ENCODE peak calls at places on chromosomes 1 and 21, in seven cellular contexts. B is iris pigment epithelial cell; U is RWPE1; F is activated naive CD4-positive, alpha-beta T cell treated with Interleukin-2 at 50 U/mL for 16 hours; T is endothelial cell; Y is stimulated activated CD4-positive, alpha-beta T cell treated with anti-CD3 and anti-CD28 coated beads, Interleukin-1b, Interleukin-23, amount 100 ng/mL, for 24 hours; R is left colon. E is an unnamed sample.

GRCh38 chr1:110426854-110427253 is 19.4 kb upstream of the LAMTOR5 start:
- DNase-seq in B (no peak), U (no peak), F (no peak), T (peak), Y (no peak), R (no peak), E (no peak)

GRCh38 chr1:246811985-246812384 is 87.8 kb downstream of the SCCPDH start:
- DNase-seq in B (no peak), U (no peak), F (no peak), T (no peak), Y (no peak), R (no peak), E (no peak)

GRCh38 chr1:111406325-111406768 is 21.2 kb downstream of the OVGP1 start:
- DNase-seq in B (peak), U (peak), F (peak), T (no peak), Y (peak), R (peak), E (no peak)

GRCh38 chr1:78176448-78176847 is 130.7 kb downstream of the GIPC2 start:
- DNase-seq in B (peak), U (peak), F (no peak), T (no peak), Y (no peak), R (peak), E (no peak)

GRCh38 chr1:204670152-204670927 is 15.2 kb downstream of the LRRN2 start:
- DNase-seq in B (peak), U (no peak), F (no peak), T (no peak), Y (no peak), R (no peak), E (peak)

GRCh38 chr21:33247596-33247995 is 17.9 kb downstream of the IFNAR2 start:
- DNase-seq in B (no peak), U (no peak), F (no peak), T (no peak), Y (no peak), R (no peak), E (no peak)

GRCh38 chr1:92877081-92877711 is 45.4 kb downstream of the RPL5 start:
- DNase-seq in B (no peak), U (no peak), F (no peak), T (no peak), Y (no peak), R (no peak), E (no peak)

GRCh38 chr1:167401260-167401873 is 117.0 kb downstream of the CD247 start:
- DNase-seq in B (peak), U (peak), F (peak), T (peak), Y (peak), R (peak), E (peak)

GRCh38 chr1:94831636-94832035 is 11.5 kb downstream of the SLC44A3 start:
- DNase-seq in B (no peak), U (no peak), F (no peak), T (no peak), Y (no peak), R (no peak), E (no peak)

GRCh38 chr21:45590246-45590725 is 48.0 kb upstream of the SLC19A1 start:
- DNase-seq in B (peak), U (peak), F (peak), T (peak), Y (peak), R (peak), E (peak)

GRCh38 chr1:19458815-19459417 is 26.4 kb downstream of the CAPZB start:
- DNase-seq in B (no peak), U (no peak), F (no peak), T (no peak), Y (no peak), R (peak), E (no peak)

GRCh38 chr1:42957229-42957879 is 1.3 kb downstream of the SLC2A1 start:
- DNase-seq in B (no peak), U (no peak), F (peak), T (no peak), Y (no peak), R (no peak), E (no peak)

GRCh38 chr21:46059195-46059594 is 38.7 kb upstream of the COL6A2 start:
- DNase-seq in B (no peak), U (no peak), F (no peak), T (no peak), Y (no peak), R (no peak), E (no peak)

GRCh38 chr1:99326215-99326949 is 62.1 kb downstream of the PLPPR4 start:
- DNase-seq in B (no peak), U (no peak), F (no peak), T (no peak), Y (no peak), R (no peak), E (no peak)

GRCh38 chr1:153610334-153611023 is 2.5 kb downstream of the S100A16 start:
- DNase-seq in B (peak), U (no peak), F (no peak), T (no peak), Y (no peak), R (no peak), E (peak)

GRCh38 chr1:197984273-197984672 is 67.1 kb downstream of the LHX9 start:
- DNase-seq in B (peak), U (no peak), F (no peak), T (no peak), Y (no peak), R (no peak), E (no peak)

GRCh38 chr1:23403038-23403336 is 21.6 kb downstream of the TCEA3 start:
- DNase-seq in B (peak), U (peak), F (no peak), T (no peak), Y (no peak), R (no peak), E (no peak)

GRCh38 chr1:98331232-98331631 is 330.3 kb upstream of the SNX7 start:
- DNase-seq in B (peak), U (peak), F (no peak), T (no peak), Y (no peak), R (no peak), E (no peak)

GRCh38 chr1:199020904-199021303 is 382.1 kb downstream of the PTPRC start:
- DNase-seq in B (no peak), U (no peak), F (no peak), T (no peak), Y (no peak), R (no peak), E (no peak)

GRCh38 chr21:45494851-45495680 is 47.2 kb downstream of the SLC19A1 start:
- DNase-seq in B (no peak), U (no peak), F (no peak), T (no peak), Y (no peak), R (no peak), E (no peak)

GRCh38 chr1:44670751-44671640 is 3.3 kb downstream of the TMEM53 start:
- DNase-seq in B (no peak), U (no peak), F (no peak), T (no peak), Y (no peak), R (no peak), E (no peak)

GRCh38 chr1:178093958-178094751 is at the start of gene RASAL2:
- DNase-seq in B (peak), U (peak), F (no peak), T (peak), Y (no peak), R (peak), E (peak)

GRCh38 chr21:42499430-42500106 is 3.5 kb upstream of the RSPH1 start:
- DNase-seq in B (no peak), U (no peak), F (no peak), T (no peak), Y (no peak), R (no peak), E (no peak)

GRCh38 chr1:6466023-6466422 is at the start of gene TNFRSF25:
- DNase-seq in B (no peak), U (no peak), F (peak), T (no peak), Y (peak), R (peak), E (no peak)

GRCh38 chr1:51592711-51593110 is 24.2 kb upstream of the OSBPL9 start:
- DNase-seq in B (no peak), U (peak), F (no peak), T (no peak), Y (no peak), R (no peak), E (no peak)

GRCh38 chr1:24966121-24966723 is 36.1 kb upstream of the RUNX3 start:
- DNase-seq in B (no peak), U (no peak), F (no peak), T (no peak), Y (no peak), R (no peak), E (no peak)

GRCh38 chr1:37989381-37989930 is 366 bp downstream of the SF3A3 start:
- DNase-seq in B (peak), U (no peak), F (peak), T (peak), Y (peak), R (peak), E (peak)

GRCh38 chr1:182685186-182685585 is 799 bp upstream of the RGS8 start:
- DNase-seq in B (no peak), U (no peak), F (no peak), T (no peak), Y (no peak), R (no peak), E (no peak)

GRCh38 chr21:28193189-28193588 is 799.5 kb downstream of the LTN1 start:
- DNase-seq in B (peak), U (no peak), F (no peak), T (no peak), Y (no peak), R (no peak), E (no peak)

GRCh38 chr1:147389532-147390184 is 147.2 kb downstream of the CHD1L start:
- DNase-seq in B (peak), U (peak), F (peak), T (peak), Y (no peak), R (no peak), E (peak)

GRCh38 chr1:15403962-15404580 is 5.6 kb upstream of the EFHD2 start:
- DNase-seq in B (no peak), U (no peak), F (no peak), T (no peak), Y (no peak), R (no peak), E (no peak)

GRCh38 chr21:45330075-45330781 is 42.5 kb upstream of the POFUT2 start:
- DNase-seq in B (peak), U (peak), F (no peak), T (no peak), Y (no peak), R (peak), E (no peak)

GRCh38 chr1:45785583-45785982 is 17.8 kb upstream of the MAST2 start:
- DNase-seq in B (no peak), U (no peak), F (peak), T (no peak), Y (no peak), R (no peak), E (no peak)

GRCh38 chr1:27621067-27621920 is 13.7 kb downstream of the FGR start:
- DNase-seq in B (peak), U (no peak), F (no peak), T (no peak), Y (no peak), R (no peak), E (no peak)

GRCh38 chr1:4710592-4711190 is 56.3 kb downstream of the AJAP1 start:
- DNase-seq in B (no peak), U (no peak), F (no peak), T (peak), Y (no peak), R (no peak), E (no peak)

GRCh38 chr1:170337413-170337994 is 191.7 kb downstream of the NTMT2 start:
- DNase-seq in B (no peak), U (no peak), F (no peak), T (no peak), Y (no peak), R (no peak), E (no peak)